ENCODE peak calls at places on chromosomes 12 and 14, in four cellular contexts. F is aorta; W is CD8-positive, alpha-beta T cell; A is heart left ventricle. G is an unnamed sample.

GRCh38 chr12:110564471-110564991 is 18.6 kb downstream of the PPTC7 start:
- DNase-seq in F (no peak), W (no peak), A (no peak), G (no peak)

GRCh38 chr12:131833896-131834641 is 5.9 kb downstream of the MMP17 start:
- DNase-seq in F (no peak), W (no peak), A (no peak), G (peak; percentile 61)

GRCh38 chr12:109191621-109192250 is 75.3 kb downstream of the ACACB start:
- DNase-seq in F (no peak), W (no peak), A (no peak), G (no peak)

GRCh38 chr12:29691146-29691854 is 92.4 kb downstream of the TMTC1 start:
- DNase-seq in F (no peak), W (no peak), A (no peak), G (no peak)

GRCh38 chr12:100156731-100157426 is 14.2 kb upstream of the BLTP3B start:
- DNase-seq in F (no peak), W (no peak), A (no peak), G (no peak)

GRCh38 chr14:73591690-73592448 is at the start of gene ACOT4:
- DNase-seq in F (peak; percentile 54), W (peak; percentile 25), A (peak; percentile 62), G (no peak)

GRCh38 chr12:114876968-114877680 is 193.1 kb upstream of the TBX3 start:
- DNase-seq in F (no peak), W (no peak), A (no peak), G (no peak)

GRCh38 chr12:77768558-77768957 is 62.1 kb upstream of the NAV3 start:
- DNase-seq in F (no peak), W (no peak), A (no peak), G (no peak)

GRCh38 chr12:83042441-83043215 is 355.9 kb downstream of the TMTC2 start:
- DNase-seq in F (no peak), W (no peak), A (no peak), G (no peak)

GRCh38 chr14:34750670-34751069 is 36.3 kb upstream of the CFL2 start:
- DNase-seq in F (no peak), W (no peak), A (no peak), G (no peak)

GRCh38 chr12:28023156-28023887 is 50.8 kb upstream of the PTHLH start:
- DNase-seq in F (no peak), W (no peak), A (no peak), G (no peak)

GRCh38 chr14:97107070-97107469 is 309.9 kb downstream of the VRK1 start:
- DNase-seq in F (no peak), W (no peak), A (no peak), G (peak; percentile 77)

GRCh38 chr12:117028254-117028653 is 71.0 kb downstream of the TESC start:
- DNase-seq in F (no peak), W (no peak), A (no peak), G (no peak)

DNA sequence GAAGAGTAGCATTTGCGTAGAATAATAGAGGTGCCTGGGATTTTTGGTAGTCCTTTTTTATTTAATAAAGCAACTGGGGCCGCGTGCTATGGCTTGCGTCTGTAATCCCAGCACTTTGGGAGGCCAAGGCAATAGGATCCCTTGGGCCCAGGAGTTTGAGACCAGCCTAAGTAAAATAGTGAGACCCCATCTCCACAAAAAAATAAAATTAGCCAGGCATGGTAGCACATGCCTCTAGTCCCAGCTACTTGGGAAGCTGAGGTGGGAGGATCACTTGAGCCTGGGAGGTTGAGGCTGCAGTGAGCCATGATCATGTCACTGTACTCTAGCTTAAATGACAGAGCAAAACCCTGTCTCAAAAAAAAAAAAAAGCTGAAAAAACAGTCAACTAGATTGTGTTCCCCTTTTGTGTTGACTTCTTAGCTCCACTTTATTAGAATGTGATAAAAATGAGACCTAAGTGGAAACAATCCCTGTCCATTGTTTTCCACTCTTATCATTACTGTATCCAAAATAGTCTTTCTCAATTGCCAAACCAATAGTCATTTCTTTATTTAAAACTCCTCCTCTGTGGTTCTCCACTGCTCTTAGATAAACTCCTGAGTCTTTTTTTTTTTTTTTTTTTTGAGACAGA is 7.4 kb downstream of the PRKCH start:
- DNase-seq in F (no peak), W (no peak), A (no peak), G (no peak)
- H3K4me1 ChIP-seq in F (no peaks in the 10 kb centered on the region), W (peaks cover 84% of the 10 kb centered on the region), A (peaks cover 33% of the 10 kb centered on the region), G (peaks cover 15% of the 10 kb centered on the region)

GRCh38 chr12:10926263-10926662 is 2.8 kb upstream of the PRH2 start:
- DNase-seq in F (no peak), W (no peak), A (no peak), G (no peak)
- H3K4me1 ChIP-seq in F (no peaks in the 10 kb centered on the region), W (no peaks in the 10 kb centered on the region), A (no peaks in the 10 kb centered on the region), G (no peaks in the 10 kb centered on the region)

DNA sequence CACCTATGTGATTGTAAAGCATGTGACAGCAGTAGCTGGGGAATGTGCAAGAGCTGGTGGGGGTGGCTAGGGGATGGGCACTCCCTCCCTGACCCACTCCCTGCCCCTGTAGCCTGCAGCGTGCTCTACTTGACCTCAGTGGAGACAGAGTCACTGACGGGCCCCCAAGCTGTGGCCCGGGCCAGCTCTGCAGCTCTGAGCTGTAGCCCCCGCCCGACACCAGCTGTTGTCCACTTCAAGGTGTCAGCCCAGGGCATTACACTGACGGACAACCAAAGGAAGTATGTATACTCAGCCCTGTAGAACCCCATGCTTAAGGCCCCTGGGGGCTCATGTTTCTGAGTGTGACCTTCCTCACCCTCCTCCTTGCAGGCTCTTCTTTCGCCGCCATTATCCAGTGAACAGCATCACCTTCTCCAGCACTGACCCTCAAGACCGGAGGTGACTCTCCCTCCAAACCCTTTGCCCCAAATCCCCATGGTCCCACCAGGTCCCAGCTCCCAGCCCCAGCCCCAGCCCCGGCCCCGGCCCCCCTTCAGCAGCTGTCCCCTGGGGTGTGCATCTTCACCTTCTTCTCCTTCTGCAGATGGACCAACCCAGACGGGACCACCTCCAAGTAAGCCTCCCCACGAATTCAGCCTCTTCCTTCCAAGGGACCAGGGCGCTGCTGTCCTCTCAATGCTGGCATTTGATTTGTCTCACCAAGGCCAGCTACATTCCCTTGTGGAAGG is 13.3 kb downstream of the TNS2 start:
- DNase-seq in F (no peak), W (no peak), A (no peak), G (no peak)
- H3K4me1 ChIP-seq in F (no peaks in the 10 kb centered on the region), W (no peaks in the 10 kb centered on the region), A (peaks cover 84% of the 10 kb centered on the region), G (peaks cover 15% of the 10 kb centered on the region)

GRCh38 chr14:87155850-87156491 is 837.0 kb downstream of the GALC start:
- DNase-seq in F (no peak), W (no peak), A (no peak), G (no peak)
- H3K4me1 ChIP-seq in F (no peaks in the 10 kb centered on the region), W (no peaks in the 10 kb centered on the region), A (peaks cover 6% of the 10 kb centered on the region), G (no peaks in the 10 kb centered on the region)

DNA sequence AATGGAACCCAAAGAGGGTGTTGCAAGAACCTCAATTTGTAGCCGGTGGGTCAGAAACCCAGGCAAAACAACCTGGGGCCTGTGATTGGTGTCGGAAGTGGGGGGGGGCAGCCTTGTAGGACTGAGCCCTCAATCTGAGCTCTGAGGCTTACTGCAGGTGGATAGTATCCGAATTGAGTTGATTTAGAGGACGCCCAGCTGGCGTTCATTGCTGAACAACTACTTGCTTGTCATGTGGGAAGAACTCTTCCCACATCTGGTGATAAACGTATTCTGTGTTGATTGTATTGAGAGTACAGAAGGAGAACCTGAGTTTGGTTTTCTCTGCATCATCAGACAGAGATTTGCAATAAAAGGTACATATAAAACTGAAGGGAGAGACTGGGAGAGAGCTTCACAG is 5.1 kb downstream of the ANO6 start:
- DNase-seq in F (no peak), W (no peak), A (no peak), G (no peak)
- H3K4me1 ChIP-seq in F (peaks cover 16% of the 10 kb centered on the region), W (peaks cover 24% of the 10 kb centered on the region), A (peaks cover 43% of the 10 kb centered on the region), G (peaks cover 38% of the 10 kb centered on the region)

GRCh38 chr14:64724578-64724930 is 20.3 kb downstream of the PLEKHG3 start:
- DNase-seq in F (no peak), W (no peak), A (no peak), G (peak; percentile 29)
- H3K4me1 ChIP-seq in F (peaks cover 5% of the 10 kb centered on the region), W (peaks cover 39% of the 10 kb centered on the region), A (peaks cover 83% of the 10 kb centered on the region), G (peaks cover 75% of the 10 kb centered on the region)

GRCh38 chr12:52878507-52879393 is 26.1 kb downstream of the KRT8 start:
- DNase-seq in F (no peak), W (no peak), A (no peak), G (no peak)

GRCh38 chr12:52874573-52875435 is 26.0 kb upstream of the KRT78 start:
- DNase-seq in F (no peak), W (no peak), A (no peak), G (no peak)

GRCh38 chr12:52873832-52874572 is 25.2 kb upstream of the KRT78 start:
- DNase-seq in F (peak; percentile 94), W (no peak), A (peak; percentile 94), G (peak; percentile 97)

GRCh38 chr12:52877242-52877641 is 27.6 kb downstream of the KRT8 start:
- DNase-seq in F (no peak), W (no peak), A (no peak), G (no peak)

DNA sequence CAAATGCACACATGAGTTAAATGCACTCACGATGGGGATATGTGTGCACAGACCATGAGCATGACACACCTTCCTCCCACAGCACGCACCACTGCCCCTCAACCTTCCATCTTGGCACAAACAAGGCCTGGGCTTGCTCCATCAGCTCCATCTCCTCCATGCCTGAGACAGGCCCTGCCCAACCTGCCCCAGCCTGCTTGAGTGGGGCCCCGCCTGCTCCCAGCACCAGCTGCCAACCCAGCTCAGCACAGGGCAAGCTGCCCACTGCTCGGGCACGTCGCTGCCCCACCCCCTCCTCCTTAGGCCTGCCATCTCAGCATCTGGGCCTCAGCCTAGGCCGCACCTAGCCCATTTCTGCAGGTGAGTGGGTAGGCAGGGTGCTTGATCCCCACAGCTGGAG is 27.6 kb upstream of the KRT78 start:
- DNase-seq in F (peak; percentile 77), W (no peak), A (no peak), G (peak; percentile 92)
- H3K4me1 ChIP-seq in F (no peaks in the 10 kb centered on the region), W (peaks cover 22% of the 10 kb centered on the region), A (peaks cover 24% of the 10 kb centered on the region), G (peaks cover 48% of the 10 kb centered on the region)

G was measured in RWPE2.